ENCODE peak calls at places on chromosomes 12 and 14, in five cellular contexts. E is heart right ventricle, Z is ovary, N is A673, A is endothelial cell of umbilical vein. B is an unnamed sample.

GRCh38 chr12:83153156-83153555 is 466.4 kb downstream of the TMTC2 start:
- DNase-seq in E (no peak), Z (no peak), N (no peak), A (no peak), B (no peak)

GRCh38 chr12:42104784-42105183 is 39.9 kb downstream of the GXYLT1 start:
- DNase-seq in E (no peak), Z (no peak), N (peak; percentile 50), A (no peak), B (no peak)

GRCh38 chr14:81127785-81128184 is 93.0 kb downstream of the GTF2A1 start:
- DNase-seq in E (no peak), Z (no peak), N (peak; percentile 40), A (no peak), B (no peak)

GRCh38 chr12:79691299-79692248 is 810 bp upstream of the PAWR start:
- DNase-seq in E (no peak), Z (no peak), N (peak; percentile 68), A (peak; percentile 83), B (no peak)

GRCh38 chr14:73477618-73478266 is 13.0 kb upstream of the RIOX1 start:
- DNase-seq in E (no peak), Z (no peak), N (no peak), A (no peak), B (no peak)

GRCh38 chr14:50342211-50343080 is 30.3 kb downstream of the DMAC2L start:
- DNase-seq in E (peak; percentile 33), Z (peak; percentile 64), N (peak; percentile 59), A (peak; percentile 84), B (no peak)

GRCh38 chr12:95982602-95983001 is 13.5 kb downstream of the HAL start:
- DNase-seq in E (no peak), Z (no peak), N (no peak), A (no peak), B (no peak)

GRCh38 chr12:93572712-93573551 is 457 bp downstream of the SOCS2 start:
- DNase-seq in E (peak; percentile 53), Z (peak; percentile 25), N (no peak), A (peak; percentile 36), B (no peak)

GRCh38 chr12:18165422-18165871 is 75.5 kb upstream of the RERGL start:
- DNase-seq in E (no peak), Z (no peak), N (no peak), A (no peak), B (no peak)

GRCh38 chr14:38127356-38127755 is 80.3 kb upstream of the SSTR1 start:
- DNase-seq in E (no peak), Z (no peak), N (no peak), A (no peak), B (no peak)

GRCh38 chr12:89247962-89248361 is 104.3 kb downstream of the DUSP6 start:
- DNase-seq in E (no peak), Z (no peak), N (no peak), A (no peak), B (no peak)

GRCh38 chr12:19236656-19237055 is 107.1 kb downstream of the PLEKHA5 start:
- DNase-seq in E (no peak), Z (no peak), N (peak; percentile 52), A (no peak), B (no peak)

GRCh38 chr12:78636253-78636855 is 228.2 kb upstream of the SYT1 start:
- DNase-seq in E (no peak), Z (no peak), N (peak; percentile 83), A (no peak), B (no peak)

GRCh38 chr14:90850487-90850886 is 34.3 kb upstream of the TTC7B start:
- DNase-seq in E (no peak), Z (no peak), N (peak; percentile 26), A (peak; percentile 82), B (no peak)

GRCh38 chr12:83573676-83574075 is 887.0 kb downstream of the TMTC2 start:
- DNase-seq in E (no peak), Z (no peak), N (no peak), A (no peak), B (no peak)

GRCh38 chr12:87136330-87136976 is 880.3 kb upstream of the MGAT4C start:
- DNase-seq in E (no peak), Z (no peak), N (no peak), A (no peak), B (no peak)

GRCh38 chr14:61933021-61933420 is 170.8 kb downstream of the SNAPC1 start:
- DNase-seq in E (no peak), Z (no peak), N (no peak), A (no peak), B (no peak)

GRCh38 chr12:11666651-11667050 is 17.2 kb downstream of the ETV6 start:
- DNase-seq in E (no peak), Z (no peak), N (no peak), A (no peak), B (no peak)

GRCh38 chr14:60171690-60172089 is 6.5 kb upstream of the DHRS7 start:
- DNase-seq in E (no peak), Z (no peak), N (no peak), A (no peak), B (no peak)

GRCh38 chr12:87520968-87521367 is 508.2 kb downstream of the C12orf50 start:
- DNase-seq in E (no peak), Z (no peak), N (no peak), A (no peak), B (no peak)

GRCh38 chr12:6830286-6830892 is 2.2 kb downstream of the P3H3 start:
- DNase-seq in E (no peak), Z (no peak), N (no peak), A (no peak), B (no peak)

GRCh38 chr12:6828671-6829531 is 694 bp downstream of the P3H3 start:
- DNase-seq in E (no peak), Z (peak; percentile 64), N (peak; percentile 33), A (no peak), B (no peak)

GRCh38 chr12:6827982-6828670 is at the start of gene P3H3:
- DNase-seq in E (peak; percentile 52), Z (peak; percentile 70), N (peak; percentile 76), A (peak; percentile 56), B (no peak)

GRCh38 chr12:6831021-6831420 is 2.8 kb downstream of the P3H3 start:
- DNase-seq in E (no peak), Z (no peak), N (no peak), A (no peak), B (no peak)

GRCh38 chr12:6829532-6830220 is 1.5 kb downstream of the P3H3 start:
- DNase-seq in E (no peak), Z (no peak), N (peak; percentile 63), A (peak; percentile 72), B (no peak)
- H3K4me3 ChIP-seq in E (peak overlapping the region; percentile 85), Z (peak overlapping the region; percentile 95), N (peak overlapping the region; percentile 95), A (peak overlapping the region; percentile 80), B (peak overlapping the region; percentile 98)

DNA sequence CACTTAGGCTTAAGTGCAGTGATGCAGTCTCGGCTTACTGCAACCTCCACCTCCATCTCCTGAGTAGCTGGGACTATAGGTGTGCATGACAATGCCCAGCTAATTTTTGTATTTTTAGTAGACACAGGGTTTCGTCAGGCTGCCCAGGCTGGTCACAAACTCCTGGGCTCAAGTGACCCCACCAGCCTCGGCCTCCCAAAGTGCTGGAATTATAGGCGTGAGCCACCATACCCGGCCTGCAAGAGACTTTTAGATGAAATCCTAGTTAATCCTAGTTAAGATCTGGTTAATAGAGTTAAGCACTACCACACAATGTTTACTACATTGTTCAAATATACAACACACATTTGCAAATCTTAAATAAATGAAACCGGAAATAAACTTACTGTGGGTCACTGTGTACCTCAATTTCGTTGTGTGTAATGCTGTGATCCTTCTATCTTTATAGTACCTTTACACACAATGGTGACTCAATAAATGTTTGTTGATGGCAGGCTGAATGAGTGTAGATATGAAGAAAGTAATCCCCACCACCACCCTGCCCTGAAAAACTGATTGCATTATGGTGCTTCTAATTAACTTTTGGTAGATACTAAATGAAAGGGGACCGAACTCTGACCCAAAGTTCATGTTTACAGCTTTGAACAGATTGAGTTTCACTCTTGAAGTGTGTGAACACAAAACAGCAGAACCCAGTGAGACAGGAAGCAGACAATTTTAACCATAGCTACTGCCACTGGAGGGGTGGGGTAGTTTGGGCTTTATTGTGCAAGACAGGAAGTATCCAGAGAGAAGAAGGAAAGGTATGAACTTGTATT is 196.7 kb upstream of the AMIGO2 start:
- DNase-seq in E (no peak), Z (no peak), N (peak; percentile 86), A (peak; percentile 54), B (no peak)
- H3K4me1 ChIP-seq in E (peaks cover 21% of the 10 kb centered on the region), Z (peaks cover 2% of the 10 kb centered on the region), N (peaks cover 29% of the 10 kb centered on the region), A (peaks cover 27% of the 10 kb centered on the region), B (no peaks in the 10 kb centered on the region)

GRCh38 chr12:2960996-2961616 is 1.9 kb downstream of the TEAD4 start:
- DNase-seq in E (no peak), Z (no peak), N (no peak), A (peak; percentile 48), B (no peak)

GRCh38 chr12:2961705-2962104 is 2.5 kb downstream of the TEAD4 start:
- DNase-seq in E (no peak), Z (no peak), N (no peak), A (no peak), B (no peak)

GRCh38 chr12:2959194-2959507 is at the start of gene TEAD4:
- DNase-seq in E (peak; percentile 69), Z (peak; percentile 40), N (peak; percentile 87), A (peak; percentile 45), B (no peak)

GRCh38 chr12:2959508-2960431 is 573 bp downstream of the TEAD4 start:
- DNase-seq in E (peak; percentile 48), Z (peak; percentile 38), N (peak; percentile 72), A (peak; percentile 72), B (no peak)

GRCh38 chr12:2960432-2960956 is 1.3 kb downstream of the TEAD4 start:
- DNase-seq in E (no peak), Z (no peak), N (no peak), A (peak; percentile 62), B (no peak)
- H3K27ac ChIP-seq in E (peak overlapping the region; percentile 91), Z (no peak overlapping the region), N (no peak overlapping the region), A (peak overlapping the region; percentile 69), B (no peak overlapping the region)

GRCh38 chr14:104724981-104725771 is 1.1 kb downstream of the ADSS1 start:
- DNase-seq in E (peak; percentile 76), Z (no peak), N (peak; percentile 33), A (no peak), B (no peak)
- H3K4me3 ChIP-seq in E (peak overlapping the region; percentile 74), Z (peak overlapping the region; percentile 45), N (peak overlapping the region; percentile 40), A (no peak overlapping the region), B (peak overlapping the region; percentile 91)

B was measured in iPS DF 6.9.